ENCODE peak calls at places on chromosomes 6 and 20, in eight cellular contexts. Z is sigmoid colon; C is posterior vena cava; K is activated CD4-positive, alpha-beta T cell treated with anti-CD3 and anti-CD28 coated beads, Interleukin-2, amount 50 U/mL, for 24 hours; S is stimulated activated CD4-positive, alpha-beta T cell treated with anti-CD3 and anti-CD28 coated beads, Interleukin-1b, Interleukin-23, amount 100 ng/mL, for 24 hours; T is K562; V is stimulated activated CD8-positive, alpha-beta memory T cell treated with anti-CD3 and anti-CD28 coated beads, Interleukin-2, amount 100 ng/mL, for 48 hours; N is astrocyte. D is an unnamed sample.

GRCh38 chr6:149983145-149983544 is 19.4 kb downstream of the ULBP1 start:
- DNase-seq in Z (peak; percentile 28), T (no peak), K (no peak), N (no peak), S (no peak), V (no peak), C (peak; percentile 58), D (no peak)

GRCh38 chr20:33846291-33846916 is 35.3 kb downstream of the CHMP4B start:
- DNase-seq in T (peak; percentile 36), N (no peak), V (no peak), C (no peak), K (no peak), S (no peak), Z (peak; percentile 80), D (no peak)

GRCh38 chr20:21225215-21225947 is 77.8 kb upstream of the XRN2 start:
- DNase-seq in T (no peak), N (no peak), C (no peak), V (no peak), Z (no peak), S (no peak), K (no peak), D (no peak)

GRCh38 chr6:118377711-118378414 is 170.2 kb upstream of the PLN start:
- DNase-seq in N (no peak), V (no peak), S (no peak), C (no peak), Z (no peak), T (no peak), K (no peak), D (no peak)

GRCh38 chr20:17327185-17327780 is 100.4 kb downstream of the PCSK2 start:
- DNase-seq in Z (no peak), N (no peak), T (no peak), K (no peak), V (no peak), C (no peak), S (no peak), D (no peak)

GRCh38 chr6:11762782-11763459 is 15.7 kb downstream of the ADTRP start:
- DNase-seq in N (peak; percentile 63), K (no peak), C (no peak), Z (no peak), S (no peak), V (no peak), T (no peak), D (no peak)

GRCh38 chr6:30130887-30131862 is 4.8 kb upstream of the TRIM40 start:
- DNase-seq in Z (peak; percentile 82), V (peak; percentile 23), C (no peak), N (peak; percentile 72), S (peak; percentile 48), T (peak; percentile 81), K (peak; percentile 76), D (peak; percentile 71)

GRCh38 chr20:64214113-64214512 is 41.4 kb upstream of the PCMTD2 start:
- DNase-seq in T (no peak), C (no peak), Z (no peak), K (no peak), S (no peak), V (no peak), N (no peak), D (no peak)

GRCh38 chr6:161238076-161238869 is 35.6 kb downstream of the AGPAT4 start:
- DNase-seq in T (no peak), K (no peak), C (no peak), Z (no peak), V (no peak), S (no peak), N (peak; percentile 82), D (no peak)

GRCh38 chr6:116461563-116462507 is 660 bp downstream of the CALHM6 start:
- DNase-seq in T (no peak), N (peak; percentile 55), C (peak; percentile 85), Z (peak; percentile 65), V (peak; percentile 26), S (peak; percentile 29), K (no peak), D (peak; percentile 68)

GRCh38 chr20:36770680-36771079 is 2.9 kb downstream of the DSN1 start:
- DNase-seq in T (no peak), S (no peak), V (no peak), N (no peak), C (no peak), Z (no peak), K (no peak), D (no peak)

D was measured in GM18507.